ENCODE peak calls at places on chromosomes 6 and 20, in seven cellular contexts. L is IMR-90, I is fibroblast of lung, R is astrocyte, W is heart right ventricle, Z is heart left ventricle, X is testis. C is an unnamed sample.

GRCh38 chr6:75934643-75935472 is 137.6 kb downstream of the IMPG1 start:
- DNase-seq in L (peak; percentile 79), I (peak; percentile 86), R (peak; percentile 66), W (peak; percentile 16), Z (no peak), X (peak; percentile 57), C (peak; percentile 73)

GRCh38 chr6:148611213-148611612 is 135.6 kb upstream of the UST start:
- DNase-seq in L (no peak), I (peak; percentile 67), R (peak; percentile 73), W (peak; percentile 21), Z (no peak), X (peak; percentile 59), C (no peak)

GRCh38 chr6:161694995-161695394 is 421.1 kb upstream of the AGPAT4 start:
- DNase-seq in L (no peak), I (peak; percentile 54), R (peak; percentile 5), W (no peak), Z (no peak), X (no peak), C (peak; percentile 34)

GRCh38 chr20:23118144-23118543 is 32.0 kb upstream of the CD93 start:
- DNase-seq in L (no peak), I (no peak), R (no peak), W (no peak), Z (no peak), X (no peak), C (no peak)

GRCh38 chr6:128209771-128210170 is 308.9 kb upstream of the THEMIS start:
- DNase-seq in L (peak; percentile 79), I (peak; percentile 65), R (peak; percentile 90), W (no peak), Z (no peak), X (no peak), C (peak; percentile 90)

GRCh38 chr6:47169785-47170685 is 127.9 kb upstream of the ADGRF1 start:
- DNase-seq in L (peak; percentile 47), I (peak; percentile 67), R (peak; percentile 42), W (no peak), Z (no peak), X (no peak), C (peak; percentile 26)

GRCh38 chr20:891121-892080 is 24.7 kb downstream of the ANGPT4 start:
- DNase-seq in L (no peak), I (no peak), R (peak; percentile 23), W (peak; percentile 74), Z (peak; percentile 74), X (peak; percentile 90), C (no peak)

GRCh38 chr20:17624070-17624469 is 54.2 kb downstream of the DSTN start:
- DNase-seq in L (no peak), I (no peak), R (no peak), W (no peak), Z (no peak), X (no peak), C (no peak)

GRCh38 chr6:47736083-47736700 is 37.8 kb downstream of the ADGRF4 start:
- DNase-seq in L (no peak), I (no peak), R (peak; percentile 29), W (no peak), Z (no peak), X (no peak), C (no peak)

GRCh38 chr20:43846516-43846905 is 68.1 kb upstream of the TOX2 start:
- DNase-seq in L (no peak), I (no peak), R (no peak), W (no peak), Z (no peak), X (no peak), C (no peak)

GRCh38 chr20:43853918-43854317 is 60.7 kb upstream of the TOX2 start:
- DNase-seq in L (no peak), I (no peak), R (no peak), W (no peak), Z (no peak), X (no peak), C (no peak)

GRCh38 chr20:43853174-43853803 is 61.4 kb upstream of the TOX2 start:
- DNase-seq in L (peak; percentile 61), I (peak; percentile 46), R (no peak), W (no peak), Z (no peak), X (no peak), C (no peak)

GRCh38 chr20:43844778-43845614 is 69.7 kb upstream of the TOX2 start:
- DNase-seq in L (peak; percentile 95), I (peak; percentile 96), R (peak; percentile 94), W (peak; percentile 33), Z (no peak), X (peak; percentile 57), C (peak; percentile 87)

GRCh38 chr20:43849496-43850197 is 65.0 kb upstream of the TOX2 start:
- DNase-seq in L (peak; percentile 81), I (peak; percentile 91), R (peak; percentile 50), W (no peak), Z (no peak), X (peak; percentile 57), C (peak; percentile 23)
- TF ChIP-seq CTCF in L (no peak), I (no peak), R (no peak), W (no peak), Z (no peak), X (no peak), C (no peak)

GRCh38 chr6:30601815-30602641 is 15.0 kb downstream of the PPP1R10 start:
- DNase-seq in L (no peak), I (no peak), R (no peak), W (no peak), Z (no peak), X (no peak), C (no peak)

GRCh38 chr6:30598912-30599624 is 18.0 kb downstream of the PPP1R10 start:
- DNase-seq in L (no peak), I (no peak), R (no peak), W (no peak), Z (no peak), X (no peak), C (no peak)

GRCh38 chr6:30600576-30600975 is 16.5 kb downstream of the PPP1R10 start:
- DNase-seq in L (no peak), I (no peak), R (no peak), W (peak; percentile 33), Z (no peak), X (no peak), C (no peak)

GRCh38 chr6:30601436-30601814 is 15.6 kb downstream of the PPP1R10 start:
- DNase-seq in L (no peak), I (no peak), R (no peak), W (no peak), Z (no peak), X (no peak), C (no peak)

DNA sequence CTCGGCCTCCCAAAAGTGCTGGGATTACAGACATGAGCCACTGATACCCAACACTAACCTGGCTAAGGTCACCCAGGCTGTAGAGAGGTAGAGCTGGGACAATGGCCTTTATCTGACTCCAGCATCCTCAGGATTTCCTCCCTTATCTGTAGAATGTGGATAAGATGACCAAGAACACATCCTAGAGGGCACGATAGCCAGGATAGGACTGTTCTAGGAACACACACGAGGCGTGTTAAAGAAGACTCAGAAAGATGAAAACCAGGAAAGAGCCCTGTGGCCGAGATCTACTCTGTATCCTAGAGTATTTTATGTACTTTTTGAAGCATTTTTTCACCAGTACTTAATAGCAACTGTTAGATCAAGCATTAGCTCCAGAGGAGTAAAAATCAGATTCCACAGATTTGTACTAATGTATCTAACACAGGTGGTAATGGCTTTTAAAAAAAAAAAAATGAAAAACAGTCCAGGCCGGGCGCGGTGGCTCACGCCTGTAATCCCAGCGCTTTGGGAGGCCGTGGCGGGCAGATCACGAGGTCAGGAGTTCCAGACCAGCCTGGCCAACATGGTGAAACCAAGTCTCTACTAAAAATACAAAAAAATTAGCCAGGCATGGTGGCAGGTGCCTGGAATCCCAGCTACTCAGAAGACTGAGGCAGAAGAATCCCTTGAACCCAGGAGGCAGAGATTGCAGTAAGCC is 17.3 kb downstream of the PPP1R10 start:
- DNase-seq in L (no peak), I (no peak), R (no peak), W (no peak), Z (no peak), X (no peak), C (no peak)
- H3K27ac ChIP-seq in L (no peak overlapping the region), I (no peak overlapping the region), R (no peak overlapping the region), W (no peak overlapping the region), Z (no peak overlapping the region), X (no peak overlapping the region), C (no peak overlapping the region)

GRCh38 chr6:105194591-105194990 is 14.8 kb upstream of the POPDC3 start:
- DNase-seq in L (no peak), I (no peak), R (no peak), W (no peak), Z (no peak), X (no peak), C (no peak)

GRCh38 chr6:105193647-105194046 is 13.8 kb upstream of the POPDC3 start:
- DNase-seq in L (peak; percentile 80), I (peak; percentile 86), R (peak; percentile 94), W (no peak), Z (no peak), X (no peak), C (no peak)

GRCh38 chr6:105194106-105194505 is 14.3 kb upstream of the POPDC3 start:
- DNase-seq in L (no peak), I (no peak), R (no peak), W (no peak), Z (no peak), X (no peak), C (no peak)

GRCh38 chr6:105191351-105191750 is 11.5 kb upstream of the POPDC3 start:
- DNase-seq in L (peak; percentile 34), I (peak; percentile 29), R (no peak), W (no peak), Z (no peak), X (no peak), C (no peak)

GRCh38 chr6:105192707-105193465 is 13.1 kb upstream of the POPDC3 start:
- DNase-seq in L (peak; percentile 78), I (peak; percentile 51), R (peak; percentile 82), W (no peak), Z (no peak), X (no peak), C (no peak)
- H3K4me3 ChIP-seq in L (no peak overlapping the region), I (no peak overlapping the region), R (no peak overlapping the region), W (no peak overlapping the region), Z (no peak overlapping the region), X (no peak overlapping the region), C (no peak overlapping the region)

GRCh38 chr20:11101243-11101642 is 427.4 kb upstream of the JAG1 start:
- DNase-seq in L (peak; percentile 67), I (no peak), R (no peak), W (no peak), Z (no peak), X (no peak), C (no peak)

GRCh38 chr20:11094196-11094595 is 420.4 kb upstream of the JAG1 start:
- DNase-seq in L (no peak), I (no peak), R (no peak), W (no peak), Z (no peak), X (no peak), C (no peak)

GRCh38 chr20:11101696-11102095 is 427.9 kb upstream of the JAG1 start:
- DNase-seq in L (no peak), I (no peak), R (no peak), W (no peak), Z (no peak), X (no peak), C (no peak)

GRCh38 chr20:11094711-11095110 is 420.9 kb upstream of the JAG1 start:
- DNase-seq in L (no peak), I (no peak), R (no peak), W (no peak), Z (no peak), X (no peak), C (no peak)

DNA sequence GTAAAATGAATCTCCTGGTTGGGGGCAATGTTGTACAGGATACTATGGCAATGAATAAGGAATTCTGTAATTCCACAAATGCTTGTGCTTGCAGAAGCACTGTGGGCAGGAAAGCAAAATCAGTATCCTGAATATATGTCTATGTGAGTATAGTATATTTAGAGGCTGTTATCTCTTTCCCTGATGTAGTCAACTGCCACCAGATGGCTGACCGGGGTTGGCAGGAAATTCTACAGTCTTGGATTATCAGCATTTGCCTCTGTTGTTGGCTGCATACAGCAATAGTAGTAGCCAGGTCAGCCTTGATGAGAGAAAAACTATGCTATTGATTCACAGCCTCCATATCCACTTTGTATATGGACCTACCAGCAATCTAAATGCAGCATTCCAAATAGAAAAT is 425.1 kb upstream of the JAG1 start:
- DNase-seq in L (no peak), I (no peak), R (no peak), W (no peak), Z (no peak), X (no peak), C (no peak)
- TF ChIP-seq CTCF in L (peak; percentile 31), I (peak; percentile 7), R (no peak), W (peak; percentile 28), Z (peak; percentile 22), X (no peak), C (peak; percentile 49)

C was measured in brain microvascular endothelial cell.